ENCODE peak calls at places on chromosome 20, in four cellular contexts. One of them, this sample, is unnamed.

GRCh38 chr20:15507151-15507550 is 1066.1 kb downstream of the KIF16B start:
- DNase-seq in GM23338: no peak
- DNase-seq in thoracic aorta: no peak
- DNase-seq in colonic mucosa: no peak
- DNase-seq in this sample: no peak

GRCh38 chr20:34210271-34210670 is 31.0 kb upstream of the ASIP start:
- DNase-seq in thoracic aorta: no peak
- DNase-seq in colonic mucosa: no peak
- DNase-seq in GM23338: no peak
- DNase-seq in this sample: no peak

GRCh38 chr20:62752181-62752670 is 43.6 kb downstream of the NTSR1 start:
- DNase-seq in thoracic aorta: no peak
- DNase-seq in GM23338: peak
- DNase-seq in colonic mucosa: no peak
- DNase-seq in this sample: peak

GRCh38 chr20:47360207-47360488 is 3.6 kb upstream of the ZMYND8 start:
- DNase-seq in thoracic aorta: peak
- DNase-seq in colonic mucosa: peak
- DNase-seq in GM23338: no peak
- DNase-seq in this sample: no peak

GRCh38 chr20:33843854-33844253 is 32.7 kb downstream of the CHMP4B start:
- DNase-seq in colonic mucosa: peak
- DNase-seq in thoracic aorta: no peak
- DNase-seq in GM23338: no peak
- DNase-seq in this sample: no peak

GRCh38 chr20:45822863-45823262 is 4.2 kb downstream of the TNNC2 start:
- DNase-seq in colonic mucosa: peak
- DNase-seq in GM23338: peak
- DNase-seq in thoracic aorta: no peak
- DNase-seq in this sample: no peak

GRCh38 chr20:63520594-63520938 is at the start of gene PPDPF:
- DNase-seq in GM23338: no peak
- DNase-seq in thoracic aorta: no peak
- DNase-seq in colonic mucosa: peak
- DNase-seq in this sample: peak

GRCh38 chr20:3785240-3786125 is 1.1 kb downstream of the CENPB start:
- DNase-seq in thoracic aorta: no peak
- DNase-seq in GM23338: peak
- DNase-seq in colonic mucosa: no peak
- DNase-seq in this sample: peak

GRCh38 chr20:48052492-48052870 is 267.2 kb upstream of the SULF2 start:
- DNase-seq in thoracic aorta: no peak
- DNase-seq in GM23338: no peak
- DNase-seq in colonic mucosa: no peak
- DNase-seq in this sample: no peak

GRCh38 chr20:6704132-6704861 is 63.2 kb upstream of the BMP2 start:
- DNase-seq in thoracic aorta: no peak
- DNase-seq in colonic mucosa: peak
- DNase-seq in GM23338: no peak
- DNase-seq in this sample: no peak

GRCh38 chr20:16072220-16072619 is 501.0 kb downstream of the KIF16B start:
- DNase-seq in GM23338: no peak
- DNase-seq in colonic mucosa: no peak
- DNase-seq in thoracic aorta: no peak
- DNase-seq in this sample: no peak

GRCh38 chr20:25281541-25281991 is 33.7 kb downstream of the PYGB start:
- DNase-seq in colonic mucosa: no peak
- DNase-seq in thoracic aorta: no peak
- DNase-seq in GM23338: no peak
- DNase-seq in this sample: peak

GRCh38 chr20:41361757-41362747 is 4.6 kb downstream of the EMILIN3 start:
- DNase-seq in colonic mucosa: no peak
- DNase-seq in GM23338: no peak
- DNase-seq in thoracic aorta: no peak
- DNase-seq in this sample: no peak

GRCh38 chr20:48098099-48098498 is 312.8 kb upstream of the SULF2 start:
- DNase-seq in thoracic aorta: no peak
- DNase-seq in GM23338: no peak
- DNase-seq in colonic mucosa: no peak
- DNase-seq in this sample: no peak

GRCh38 chr20:4455301-4455701 is 266.4 kb upstream of the PRND start:
- DNase-seq in colonic mucosa: no peak
- DNase-seq in thoracic aorta: no peak
- DNase-seq in GM23338: no peak
- DNase-seq in this sample: no peak

GRCh38 chr20:20407891-20408805 is 40.2 kb downstream of the INSM1 start:
- DNase-seq in thoracic aorta: no peak
- DNase-seq in colonic mucosa: no peak
- DNase-seq in GM23338: peak
- DNase-seq in this sample: no peak

GRCh38 chr20:2386516-2387179 is 5.9 kb downstream of the TGM6 start:
- DNase-seq in thoracic aorta: no peak
- DNase-seq in GM23338: no peak
- DNase-seq in colonic mucosa: no peak
- DNase-seq in this sample: no peak

GRCh38 chr20:324177-325042 is 942 bp upstream of the SOX12 start:
- DNase-seq in thoracic aorta: peak
- DNase-seq in colonic mucosa: peak
- DNase-seq in GM23338: peak
- DNase-seq in this sample: peak

GRCh38 chr20:61451009-61451408 is 198.9 kb downstream of the CDH4 start:
- DNase-seq in thoracic aorta: no peak
- DNase-seq in colonic mucosa: no peak
- DNase-seq in GM23338: no peak
- DNase-seq in this sample: no peak

GRCh38 chr20:5067877-5068276 is 51.9 kb downstream of the PCNA start:
- DNase-seq in colonic mucosa: no peak
- DNase-seq in GM23338: no peak
- DNase-seq in thoracic aorta: no peak
- DNase-seq in this sample: no peak

GRCh38 chr20:48106428-48106827 is 321.1 kb upstream of the SULF2 start:
- DNase-seq in thoracic aorta: no peak
- DNase-seq in GM23338: no peak
- DNase-seq in colonic mucosa: no peak
- DNase-seq in this sample: no peak

GRCh38 chr20:46752639-46753235 is 43.3 kb downstream of the SLC2A10 start:
- DNase-seq in thoracic aorta: no peak
- DNase-seq in colonic mucosa: peak
- DNase-seq in GM23338: peak
- DNase-seq in this sample: peak

GRCh38 chr20:32582659-32583580 is 2.2 kb downstream of the NOL4L start:
- DNase-seq in GM23338: peak
- DNase-seq in thoracic aorta: no peak
- DNase-seq in colonic mucosa: no peak
- DNase-seq in this sample: no peak

GRCh38 chr20:5150226-5151076 is 23.6 kb downstream of the CDS2 start:
- DNase-seq in colonic mucosa: peak
- DNase-seq in GM23338: no peak
- DNase-seq in thoracic aorta: no peak
- DNase-seq in this sample: no peak

GRCh38 chr20:62186887-62187866 is 4.3 kb downstream of the MTG2 start:
- DNase-seq in thoracic aorta: no peak
- DNase-seq in GM23338: no peak
- DNase-seq in colonic mucosa: no peak
- DNase-seq in this sample: no peak

GRCh38 chr20:36279362-36279761 is 26.8 kb upstream of the DLGAP4 start:
- DNase-seq in colonic mucosa: no peak
- DNase-seq in thoracic aorta: no peak
- DNase-seq in GM23338: no peak
- DNase-seq in this sample: no peak

GRCh38 chr20:36275441-36276189 is 30.5 kb upstream of the DLGAP4 start:
- DNase-seq in thoracic aorta: no peak
- DNase-seq in colonic mucosa: no peak
- DNase-seq in GM23338: no peak
- DNase-seq in this sample: no peak

GRCh38 chr20:36275011-36275410 is 31.1 kb upstream of the DLGAP4 start:
- DNase-seq in GM23338: no peak
- DNase-seq in thoracic aorta: no peak
- DNase-seq in colonic mucosa: no peak
- DNase-seq in this sample: no peak

GRCh38 chr20:36279776-36280175 is 26.4 kb upstream of the DLGAP4 start:
- DNase-seq in thoracic aorta: no peak
- DNase-seq in GM23338: no peak
- DNase-seq in colonic mucosa: no peak
- DNase-seq in this sample: no peak

DNA sequence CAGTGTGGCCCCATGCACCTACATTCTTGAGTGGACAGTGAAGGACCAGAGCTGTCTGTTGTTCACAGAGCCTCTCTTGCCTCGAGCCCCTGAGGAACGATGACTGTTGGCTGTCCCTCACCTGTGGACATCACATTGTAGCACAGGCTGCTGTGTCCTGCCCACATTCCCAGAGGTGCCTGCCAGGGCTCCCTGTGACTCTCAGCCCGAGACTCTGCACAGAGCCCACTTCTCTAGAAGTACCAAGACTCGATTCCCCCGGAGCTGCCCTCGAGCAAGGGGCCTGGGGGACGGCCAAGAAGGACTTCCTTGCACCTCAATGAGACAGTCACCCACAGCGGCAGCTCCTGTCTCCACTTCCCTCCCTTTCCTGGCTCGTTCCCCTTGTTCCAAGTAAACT is 28.6 kb upstream of the DLGAP4 start:
- DNase-seq in GM23338: no peak
- DNase-seq in colonic mucosa: no peak
- DNase-seq in thoracic aorta: no peak
- DNase-seq in this sample: no peak
- TF ChIP-seq CTCF in GM23338: no peak
- TF ChIP-seq CTCF in colonic mucosa: no peak
- TF ChIP-seq CTCF in thoracic aorta: no peak
- TF ChIP-seq CTCF in this sample: no peak

DNA sequence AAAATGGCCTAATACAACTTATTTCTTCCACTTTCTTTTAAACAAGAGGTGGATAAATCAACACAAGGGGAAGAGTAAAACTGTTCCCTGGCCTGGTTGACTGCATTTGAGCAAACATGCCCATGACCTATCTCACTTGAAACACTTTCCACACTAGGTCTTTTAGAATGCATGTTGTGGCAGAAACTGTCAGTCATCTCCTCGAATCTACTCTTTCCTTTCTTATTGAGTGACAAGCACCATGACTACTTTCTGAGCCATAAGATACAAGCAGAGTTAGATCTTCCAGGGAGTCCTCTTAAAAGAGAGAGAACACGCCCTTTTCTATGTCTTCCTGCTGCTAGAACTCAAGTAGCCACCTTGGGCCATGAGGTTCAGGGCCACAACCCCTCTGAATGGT is 66.5 kb downstream of the PTPRT start:
- DNase-seq in colonic mucosa: no peak
- DNase-seq in thoracic aorta: no peak
- DNase-seq in GM23338: no peak
- DNase-seq in this sample: no peak
- H3K4me3 ChIP-seq in colonic mucosa: no peak
- H3K4me3 ChIP-seq in thoracic aorta: no peak
- H3K4me3 ChIP-seq in GM23338: no peak
- H3K4me3 ChIP-seq in this sample: no peak

GRCh38 chr20:9627219-9627618 is 112.8 kb downstream of the LAMP5 start:
- DNase-seq in GM23338: no peak
- DNase-seq in colonic mucosa: no peak
- DNase-seq in thoracic aorta: no peak
- DNase-seq in this sample: no peak
- H3K27ac ChIP-seq in GM23338: no peak
- H3K27ac ChIP-seq in colonic mucosa: no peak
- H3K27ac ChIP-seq in thoracic aorta: no peak
- H3K27ac ChIP-seq in this sample: no peak

GRCh38 chr20:37243076-37243936 is 18.3 kb downstream of the GHRH start:
- DNase-seq in GM23338: peak
- DNase-seq in thoracic aorta: no peak
- DNase-seq in colonic mucosa: no peak
- DNase-seq in this sample: no peak
- TF ChIP-seq CTCF in GM23338: peak
- TF ChIP-seq CTCF in thoracic aorta: no peak
- TF ChIP-seq CTCF in colonic mucosa: no peak
- TF ChIP-seq CTCF in this sample: no peak

DNA sequence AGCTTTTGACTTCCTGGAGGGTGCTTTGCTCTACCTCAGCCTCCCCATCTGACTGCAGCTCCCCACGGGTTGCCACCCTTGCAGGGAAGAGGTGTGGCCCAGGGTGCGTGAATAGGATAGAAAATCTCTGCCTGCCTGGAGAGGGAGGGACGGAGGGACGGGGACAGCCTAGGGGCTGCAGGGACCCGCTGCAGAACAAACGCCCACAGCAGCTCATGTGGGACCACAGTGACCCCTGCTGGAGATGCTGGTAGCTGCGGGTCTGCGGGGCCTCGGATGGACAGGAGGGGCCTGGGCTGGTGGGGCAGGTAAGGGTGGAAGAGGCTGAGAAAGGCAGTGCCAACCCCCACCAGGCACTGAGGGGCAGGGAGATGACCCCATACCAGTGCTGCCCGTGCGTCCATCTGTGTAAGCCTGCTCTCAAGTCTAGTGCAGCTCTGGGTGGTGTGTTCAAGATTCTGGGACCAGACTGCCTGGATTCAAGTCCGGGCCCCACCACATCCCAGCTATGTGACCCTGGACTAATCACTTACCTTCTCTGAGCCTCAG is 39.4 kb downstream of the KIAA1755 start:
- DNase-seq in thoracic aorta: no peak
- DNase-seq in GM23338: peak
- DNase-seq in colonic mucosa: peak
- DNase-seq in this sample: peak
- H3K4me3 ChIP-seq in thoracic aorta: no peak
- H3K4me3 ChIP-seq in GM23338: no peak
- H3K4me3 ChIP-seq in colonic mucosa: no peak
- H3K4me3 ChIP-seq in this sample: no peak

GRCh38 chr20:50750145-50750671 is 18.8 kb downstream of the PARD6B start:
- DNase-seq in colonic mucosa: peak
- DNase-seq in thoracic aorta: no peak
- DNase-seq in GM23338: no peak
- DNase-seq in this sample: no peak

GRCh38 chr20:50744143-50744792 is 12.9 kb downstream of the PARD6B start:
- DNase-seq in colonic mucosa: peak
- DNase-seq in thoracic aorta: peak
- DNase-seq in GM23338: peak
- DNase-seq in this sample: no peak

GRCh38 chr20:50745634-50746137 is 14.3 kb downstream of the PARD6B start:
- DNase-seq in GM23338: no peak
- DNase-seq in thoracic aorta: no peak
- DNase-seq in colonic mucosa: peak
- DNase-seq in this sample: no peak

GRCh38 chr20:50746138-50746940 is 15.0 kb downstream of the PARD6B start:
- DNase-seq in colonic mucosa: peak
- DNase-seq in GM23338: no peak
- DNase-seq in thoracic aorta: no peak
- DNase-seq in this sample: no peak

GRCh38 chr20:50747275-50747674 is 15.9 kb downstream of the PARD6B start:
- DNase-seq in thoracic aorta: no peak
- DNase-seq in colonic mucosa: peak
- DNase-seq in GM23338: no peak
- DNase-seq in this sample: no peak
- H3K27ac ChIP-seq in thoracic aorta: no peak
- H3K27ac ChIP-seq in colonic mucosa: peak
- H3K27ac ChIP-seq in GM23338: peak
- H3K27ac ChIP-seq in this sample: no peak

This sample was measured in lower lobe of right lung.